ENCODE peak calls at places on chromosomes 11 and 22, in seven cellular contexts. Y, K, O, E, H, A and J are unnamed samples.

GRCh38 chr11:66264383-66264782 is 4.1 kb upstream of the RAB1B start:
- DNase-seq in Y (no peak), K (no peak), O (no peak), E (no peak), H (no peak), A (no peak), J (no peak)

GRCh38 chr22:24969588-24970301 is 17.2 kb downstream of the KIAA1671 start:
- DNase-seq in Y (no peak), K (no peak), O (peak), E (peak), H (no peak), A (no peak), J (peak)

GRCh38 chr22:50699754-50700386 is 27.2 kb downstream of the SHANK3 start:
- DNase-seq in Y (no peak), K (no peak), O (no peak), E (no peak), H (no peak), A (no peak), J (no peak)

GRCh38 chr22:26615149-26615548 is 2.7 kb downstream of the CRYBB1 start:
- DNase-seq in Y (no peak), K (no peak), O (no peak), E (no peak), H (no peak), A (no peak), J (no peak)

GRCh38 chr11:93700830-93701229 is 39.3 kb downstream of the CEP295 start:
- DNase-seq in Y (no peak), K (no peak), O (no peak), E (peak), H (no peak), A (no peak), J (no peak)

GRCh38 chr11:27217948-27218410 is 145.0 kb downstream of the CCDC34 start:
- DNase-seq in Y (no peak), K (no peak), O (no peak), E (peak), H (no peak), A (no peak), J (no peak)

GRCh38 chr11:65315204-65315865 is 669 bp downstream of the CDC42EP2 start:
- DNase-seq in Y (peak), K (peak), O (peak), E (peak), H (peak), A (peak), J (peak)

GRCh38 chr11:26623076-26623666 is 51.1 kb upstream of the MUC15 start:
- DNase-seq in Y (no peak), K (no peak), O (no peak), E (no peak), H (no peak), A (no peak), J (no peak)

GRCh38 chr11:87281496-87281895 is 243.8 kb downstream of the TMEM135 start:
- DNase-seq in Y (no peak), K (no peak), O (no peak), E (peak), H (no peak), A (no peak), J (no peak)

GRCh38 chr11:102577182-102577581 is 46.6 kb upstream of the MMP7 start:
- DNase-seq in Y (no peak), K (no peak), O (no peak), E (no peak), H (no peak), A (no peak), J (no peak)

GRCh38 chr11:122486793-122487495 is 168.6 kb upstream of the UBASH3B start:
- DNase-seq in Y (no peak), K (no peak), O (no peak), E (peak), H (no peak), A (no peak), J (peak)

GRCh38 chr11:103920933-103921332 is 115.5 kb upstream of the DDI1 start:
- DNase-seq in Y (no peak), K (no peak), O (no peak), E (no peak), H (no peak), A (no peak), J (no peak)

GRCh38 chr11:78459738-78460137 is 42.1 kb upstream of the GAB2 start:
- DNase-seq in Y (no peak), K (no peak), O (no peak), E (no peak), H (no peak), A (no peak), J (no peak)

GRCh38 chr11:8337115-8337386 is 73.4 kb upstream of the LMO1 start:
- DNase-seq in Y (no peak), K (no peak), O (no peak), E (no peak), H (no peak), A (no peak), J (no peak)

GRCh38 chr11:76209956-76210885 is 3.9 kb upstream of the WNT11 start:
- DNase-seq in Y (no peak), K (peak), O (peak), E (peak), H (peak), A (peak), J (peak)

GRCh38 chr11:70763606-70764005 is 365.3 kb downstream of the CTTN start:
- DNase-seq in Y (no peak), K (no peak), O (no peak), E (peak), H (no peak), A (no peak), J (no peak)

GRCh38 chr22:29148036-29148435 is 57.7 kb upstream of the EMID1 start:
- DNase-seq in Y (no peak), K (peak), O (no peak), E (no peak), H (no peak), A (no peak), J (no peak)

GRCh38 chr11:134132808-134133207 is 63.9 kb downstream of the JAM3 start:
- DNase-seq in Y (no peak), K (no peak), O (no peak), E (peak), H (no peak), A (no peak), J (no peak)

GRCh38 chr11:34155759-34156062 is 50.3 kb downstream of the NAT10 start:
- DNase-seq in Y (no peak), K (no peak), O (no peak), E (no peak), H (no peak), A (no peak), J (no peak)

GRCh38 chr22:49629586-49630447 is 197.9 kb downstream of the BRD1 start:
- DNase-seq in Y (no peak), K (no peak), O (no peak), E (no peak), H (no peak), A (no peak), J (no peak)

GRCh38 chr11:13947379-13947778 is 15.1 kb upstream of the SPON1 start:
- DNase-seq in Y (no peak), K (no peak), O (no peak), E (no peak), H (no peak), A (no peak), J (no peak)

GRCh38 chr11:124748481-124749338 is 3.3 kb downstream of the VSIG2 start:
- DNase-seq in Y (no peak), K (no peak), O (no peak), E (peak), H (no peak), A (no peak), J (no peak)

GRCh38 chr22:45968003-45968650 is 8.8 kb downstream of the WNT7B start:
- DNase-seq in Y (no peak), K (no peak), O (no peak), E (peak), H (no peak), A (no peak), J (no peak)